ENCODE peak calls at places on chromosomes 11 and 22, in eight cellular contexts. V is activated T-cell treated with anti-CD3 and anti-CD28 coated beads, Interleukin-2, amount 50 U/mL, for 72 hours; Z is NCI-H2171; W is endothelial cell; O is HCEC 1CT; G is NB4; P is A549; F is T-helper 2 cell. Y is an unnamed sample.

GRCh38 chr11:83282084-83282716 is 4.0 kb downstream of the CCDC90B start:
- DNase-seq in V (no peak), Z (no peak), W (no peak), O (no peak), G (no peak), P (no peak), F (no peak), Y (no peak)

GRCh38 chr22:31604137-31604705 is 57.8 kb downstream of the PISD start:
- DNase-seq in V (no peak), Z (no peak), W (no peak), O (no peak), G (no peak), P (no peak), F (no peak), Y (no peak)

GRCh38 chr22:20577045-20577444 is 69.6 kb downstream of the MED15 start:
- DNase-seq in V (no peak), Z (no peak), W (no peak), O (no peak), G (no peak), P (no peak), F (no peak), Y (no peak)

GRCh38 chr22:26474687-26475086 is 8.9 kb downstream of the HPS4 start:
- DNase-seq in V (no peak), Z (no peak), W (no peak), O (peak; percentile 45), G (peak; percentile 40), P (no peak), F (no peak), Y (no peak)

GRCh38 chr11:32087602-32088001 is 3.3 kb upstream of the RCN1 start:
- DNase-seq in V (no peak), Z (no peak), W (no peak), O (peak; percentile 73), G (no peak), P (no peak), F (no peak), Y (no peak)

GRCh38 chr22:49166211-49166610 is 661.5 kb downstream of the BRD1 start:
- DNase-seq in V (no peak), Z (no peak), W (no peak), O (no peak), G (no peak), P (no peak), F (no peak), Y (no peak)

GRCh38 chr11:114086394-114086793 is 26.9 kb downstream of the ZBTB16 start:
- DNase-seq in V (no peak), Z (no peak), W (no peak), O (no peak), G (no peak), P (no peak), F (no peak), Y (no peak)

GRCh38 chr22:28817919-28818859 is 17.8 kb upstream of the XBP1 start:
- DNase-seq in V (no peak), Z (no peak), W (no peak), O (no peak), G (peak; percentile 76), P (no peak), F (no peak), Y (no peak)

GRCh38 chr11:48018561-48019229 is 38.3 kb downstream of the PTPRJ start:
- DNase-seq in V (no peak), Z (no peak), W (peak; percentile 9), O (no peak), G (no peak), P (no peak), F (no peak), Y (no peak)

GRCh38 chr11:44780940-44781631 is 54.3 kb downstream of the TSPAN18 start:
- DNase-seq in V (no peak), Z (no peak), W (no peak), O (no peak), G (peak; percentile 57), P (no peak), F (no peak), Y (no peak)

GRCh38 chr11:106012744-106013143 is 9.3 kb downstream of the MSANTD4 start:
- DNase-seq in V (no peak), Z (no peak), W (no peak), O (peak; percentile 88), G (peak; percentile 9), P (no peak), F (no peak), Y (no peak)